ENCODE peak calls at places on chromosomes 12 and 14, in four cellular contexts. O is Panc1, I is fibroblast of pulmonary artery, J is MM.1S. E is an unnamed sample.

GRCh38 chr12:104858611-104859010 is 99.5 kb downstream of the SLC41A2 start:
- DNase-seq in O (no peak), I (no peak), J (no peak), E (no peak)

GRCh38 chr14:90300649-90301048 is 31.1 kb downstream of the NRDE2 start:
- DNase-seq in O (no peak), I (peak), J (no peak), E (no peak)

GRCh38 chr12:100554608-100555077 is 18.8 kb upstream of the GAS2L3 start:
- DNase-seq in O (peak), I (peak), J (peak), E (peak)

GRCh38 chr12:120842595-120842994 is 61.6 kb downstream of the SPPL3 start:
- DNase-seq in O (no peak), I (no peak), J (no peak), E (no peak)

GRCh38 chr14:100804558-100805309 is 21.2 kb upstream of the MEG3 start:
- DNase-seq in O (no peak), I (no peak), J (no peak), E (no peak)

GRCh38 chr14:89436274-89436656 is 19.2 kb upstream of the FOXN3 start:
- DNase-seq in O (no peak), I (no peak), J (no peak), E (no peak)

GRCh38 chr12:44296624-44297197 is 460.8 kb downstream of the TMEM117 start:
- DNase-seq in O (no peak), I (no peak), J (no peak), E (no peak)

GRCh38 chr12:93106910-93107309 is 177.8 kb upstream of the EEA1 start:
- DNase-seq in O (no peak), I (no peak), J (no peak), E (peak)

GRCh38 chr14:46279327-46279726 is 372.3 kb downstream of the RPL10L start:
- DNase-seq in O (no peak), I (no peak), J (no peak), E (peak)

GRCh38 chr14:71680733-71681387 is 251.4 kb upstream of the RGS6 start:
- DNase-seq in O (no peak), I (no peak), J (no peak), E (no peak)

GRCh38 chr12:91896725-91897515 is 248.7 kb downstream of the BTG1 start:
- DNase-seq in O (no peak), I (peak), J (no peak), E (no peak)

GRCh38 chr12:68237523-68238070 is 12.0 kb upstream of the IL26 start:
- DNase-seq in O (no peak), I (no peak), J (no peak), E (no peak)

GRCh38 chr14:105484069-105484996 is 2.4 kb upstream of the CRIP1 start:
- DNase-seq in O (no peak), I (peak), J (no peak), E (no peak)

GRCh38 chr14:55272415-55272786 is 1.2 kb downstream of the FBXO34 start:
- DNase-seq in O (no peak), I (no peak), J (no peak), E (no peak)

GRCh38 chr14:68409355-68409754 is 383.5 kb downstream of the ZFP36L1 start:
- DNase-seq in O (no peak), I (no peak), J (no peak), E (no peak)

GRCh38 chr12:109844983-109845841 is 12.0 kb upstream of the TRPV4 start:
- DNase-seq in O (peak), I (peak), J (peak), E (peak)

GRCh38 chr12:113987261-113988063 is 21.3 kb upstream of the RBM19 start:
- DNase-seq in O (no peak), I (no peak), J (no peak), E (no peak)

GRCh38 chr12:101954681-101955080 is 77.3 kb downstream of the DRAM1 start:
- DNase-seq in O (no peak), I (no peak), J (no peak), E (no peak)

DNA sequence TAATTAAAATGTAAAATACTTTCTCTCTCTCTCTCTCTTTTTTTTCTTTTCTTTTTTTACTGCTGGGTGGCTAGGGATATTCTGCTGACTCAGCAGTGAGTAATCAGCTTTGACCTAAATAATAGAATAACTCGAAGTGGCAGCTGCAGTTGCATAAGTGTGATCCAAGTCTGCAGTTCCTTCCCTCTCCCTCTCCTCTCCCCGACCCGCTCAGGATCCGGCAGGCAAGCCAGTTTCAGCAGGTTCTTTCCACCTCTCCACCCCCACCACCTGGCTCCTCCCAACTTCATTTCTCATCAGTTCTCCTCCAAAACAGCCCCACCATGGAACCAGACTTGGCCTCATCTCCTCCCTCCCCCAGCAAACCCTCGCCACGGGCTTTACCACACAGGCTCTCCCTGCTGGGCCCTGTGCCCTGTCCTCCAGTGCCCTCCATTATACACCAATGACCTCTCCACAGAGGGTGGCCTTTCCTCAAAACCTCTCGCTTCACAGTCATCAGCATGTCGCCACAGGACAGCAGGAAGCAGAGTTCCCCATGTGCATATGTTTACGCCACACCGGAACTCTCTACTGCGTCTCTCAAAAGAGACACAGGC is 22.4 kb downstream of the SLC7A8 start:
- DNase-seq in O (no peak), I (peak), J (no peak), E (no peak)
- H3K4me3 ChIP-seq in O (no peak), I (no peak), J (no peak), E (no peak)

DNA sequence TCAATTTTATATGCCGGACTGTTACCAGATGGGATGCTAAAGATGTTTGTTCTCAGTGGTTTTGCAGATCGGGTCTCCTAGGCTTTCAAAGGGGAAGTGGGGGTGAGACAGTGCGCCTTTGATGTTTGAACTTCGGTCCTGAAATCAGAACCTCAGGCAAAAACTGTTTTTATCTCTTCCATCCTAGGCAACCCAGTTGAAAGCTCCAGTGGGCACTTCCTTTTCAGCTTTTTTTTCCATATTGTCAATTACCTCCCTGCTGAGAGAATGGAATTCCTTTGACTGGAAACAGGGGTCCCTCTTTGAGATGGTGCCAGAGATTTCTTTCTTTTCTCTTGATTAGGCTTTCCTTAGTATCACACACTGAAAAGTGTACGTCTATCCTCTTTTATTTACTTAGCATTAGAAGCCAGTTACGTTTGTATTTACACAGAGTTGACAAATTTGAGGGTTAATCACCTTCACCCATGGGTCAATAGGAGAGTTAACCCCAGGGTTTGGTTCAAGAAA is 40.0 kb downstream of the NUAK1 start:
- DNase-seq in O (no peak), I (no peak), J (no peak), E (no peak)
- H3K4me3 ChIP-seq in O (no peak), I (no peak), J (no peak), E (no peak)

GRCh38 chr12:1594045-1594294 is 411 bp downstream of the FBXL14 start:
- DNase-seq in O (no peak), I (no peak), J (peak), E (peak)
- H3K4me3 ChIP-seq in O (peak), I (peak), J (peak), E (peak)

GRCh38 chr14:91417134-91417982 is at the start of gene CCDC88C:
- DNase-seq in O (no peak), I (no peak), J (peak), E (peak)

GRCh38 chr14:91417983-91418386 is 365 bp upstream of the CCDC88C start:
- DNase-seq in O (no peak), I (no peak), J (peak), E (peak)

GRCh38 chr14:91418387-91419043 is 895 bp upstream of the CCDC88C start:
- DNase-seq in O (peak), I (peak), J (peak), E (peak)

GRCh38 chr14:91415794-91416743 is 1.6 kb downstream of the CCDC88C start:
- DNase-seq in O (no peak), I (no peak), J (peak), E (peak)

DNA sequence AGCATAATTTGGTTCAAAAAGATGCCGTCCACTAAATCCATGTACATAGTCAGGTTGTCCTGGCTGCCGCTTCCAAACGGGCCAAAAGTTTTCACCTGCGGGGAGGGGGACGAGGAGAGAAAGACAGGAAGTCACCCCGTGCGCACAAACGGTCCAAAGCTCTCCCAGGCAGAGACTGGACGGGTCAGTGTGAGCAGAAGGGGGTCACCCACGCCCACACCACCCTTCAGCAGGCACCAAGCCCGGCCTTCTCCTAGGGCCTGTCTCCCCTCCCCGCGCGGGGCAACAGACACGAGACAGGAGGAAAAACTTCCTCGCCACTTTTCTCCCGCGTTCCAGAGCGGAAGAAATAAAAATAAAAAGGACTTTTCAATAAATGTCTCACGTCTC is 881 bp downstream of the CCDC88C start:
- DNase-seq in O (no peak), I (no peak), J (no peak), E (peak)
- H3K4me3 ChIP-seq in O (peak), I (peak), J (peak), E (peak)

GRCh38 chr12:51971679-51972423 is 20.4 kb downstream of the ACVR1B start:
- DNase-seq in O (no peak), I (peak), J (peak), E (peak)
- H3K4me3 ChIP-seq in O (no peak), I (no peak), J (no peak), E (no peak)

GRCh38 chr12:122306407-122306806 is 40.1 kb upstream of the VPS33A start:
- DNase-seq in O (no peak), I (no peak), J (no peak), E (peak)

GRCh38 chr12:122310636-122311035 is 44.3 kb upstream of the VPS33A start:
- DNase-seq in O (no peak), I (no peak), J (no peak), E (no peak)

GRCh38 chr12:122309564-122310121 is 43.3 kb upstream of the VPS33A start:
- DNase-seq in O (no peak), I (no peak), J (no peak), E (no peak)

GRCh38 chr12:122304924-122305323 is 38.6 kb upstream of the VPS33A start:
- DNase-seq in O (no peak), I (no peak), J (no peak), E (no peak)

GRCh38 chr12:122308811-122309210 is 42.5 kb upstream of the VPS33A start:
- DNase-seq in O (no peak), I (no peak), J (no peak), E (no peak)
- H3K4me3 ChIP-seq in O (no peak), I (no peak), J (no peak), E (no peak)

DNA sequence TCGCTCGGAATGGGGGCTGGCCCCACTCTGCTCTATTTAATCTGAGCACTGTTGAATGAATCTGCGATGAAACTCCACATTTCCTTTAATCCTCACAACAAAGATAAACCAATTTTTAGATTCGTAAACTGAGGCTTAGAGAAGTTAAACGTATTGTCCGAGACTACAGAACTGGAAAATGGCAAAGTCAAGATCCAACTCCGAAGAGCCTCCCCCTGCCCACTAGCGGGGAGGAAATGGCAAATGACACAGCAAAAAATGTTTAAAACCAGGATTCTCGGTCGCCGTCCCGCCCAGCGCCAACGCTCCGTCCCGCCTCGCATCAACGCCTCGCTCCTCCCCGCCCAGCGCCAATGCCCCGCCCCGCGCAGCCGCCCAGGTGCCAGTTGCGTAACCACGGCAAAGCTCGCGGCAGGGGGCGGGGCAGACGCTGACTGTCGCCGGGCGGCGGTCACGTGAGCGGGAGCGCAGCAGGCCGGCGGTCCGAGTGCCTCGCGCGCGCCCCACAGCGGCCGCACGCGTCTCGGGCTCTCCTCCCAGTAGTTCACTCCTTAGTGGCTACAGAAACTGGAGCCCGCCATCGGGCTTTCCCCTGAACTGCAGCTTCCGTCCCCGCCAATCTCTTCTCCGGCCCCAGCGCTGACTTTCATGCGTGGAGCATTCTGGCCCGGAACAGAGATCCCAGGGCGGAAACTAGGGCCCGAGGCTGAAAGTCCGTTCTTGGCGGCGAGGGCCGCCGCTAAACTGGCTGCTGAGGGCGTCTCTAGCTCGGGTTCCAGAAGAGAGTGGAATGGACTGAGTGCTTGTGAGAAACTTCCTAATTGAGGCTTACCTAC is 13.6 kb upstream of the LRRC23 start:
- DNase-seq in O (no peak), I (peak), J (peak), E (peak)
- H3K4me3 ChIP-seq in O (peak), I (peak), J (peak), E (peak)

GRCh38 chr14:52314521-52315354 is 626 bp downstream of the PTGER2 start:
- DNase-seq in O (no peak), I (no peak), J (no peak), E (peak)

GRCh38 chr14:52315355-52315718 is 1.2 kb downstream of the PTGER2 start:
- DNase-seq in O (no peak), I (no peak), J (no peak), E (no peak)

GRCh38 chr14:52313493-52313881 is 625 bp upstream of the PTGER2 start:
- DNase-seq in O (no peak), I (peak), J (no peak), E (no peak)

GRCh38 chr14:52313903-52314481 is at the start of gene PTGER2:
- DNase-seq in O (no peak), I (peak), J (peak), E (peak)

DNA sequence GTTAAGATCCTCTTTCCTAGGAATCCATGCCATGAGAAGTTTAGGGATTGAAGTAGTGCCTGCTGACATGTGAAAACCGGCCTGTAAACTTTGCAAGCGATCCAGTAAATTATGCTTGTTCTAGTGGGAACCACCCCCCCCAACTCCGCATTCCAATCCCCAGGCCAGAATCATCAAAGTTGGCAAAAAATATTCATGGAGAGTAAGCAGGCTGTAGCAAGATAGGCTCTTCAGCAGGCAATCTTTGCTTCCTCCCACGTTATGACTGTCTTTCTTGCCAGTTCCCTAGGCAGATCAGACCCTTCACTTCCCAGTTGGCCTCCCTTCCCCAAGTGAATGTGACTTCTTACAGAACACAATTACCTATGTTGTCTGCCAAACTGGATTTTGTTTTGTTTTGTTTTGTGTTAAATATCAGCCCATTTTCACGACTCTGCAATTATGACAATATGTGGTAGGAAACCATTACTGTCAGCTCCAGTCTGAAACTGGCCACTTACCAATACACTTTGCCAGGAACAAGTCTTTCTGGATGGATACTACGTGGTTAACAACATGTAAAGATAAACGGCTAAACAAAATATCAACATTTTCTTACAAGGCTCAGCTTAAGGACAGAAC is 1.1 kb upstream of the PTGER2 start:
- DNase-seq in O (no peak), I (peak), J (no peak), E (no peak)
- H3K4me3 ChIP-seq in O (no peak), I (peak), J (no peak), E (no peak)